ENCODE peak calls at places on chromosomes 6 and 20, in seven cellular contexts. One of them, this sample, is unnamed.
A peak's percentile ranks its signal among the peaks of the same experiment; 100 is the strongest.

GRCh38 chr6:36633915-36634314 is 39.8 kb downstream of the SRSF3 start:
- DNase-seq in CD14-positive monocyte: no peak
- DNase-seq in hypothalamus: no peak
- DNase-seq in stimulated activated CD4-positive, alpha-beta T cell treated with anti-CD3 and anti-CD28 coated beads, Interleukin-1b, Interleukin-23, amount 100 ng/mL, for 48 hours: no peak
- DNase-seq in neural crest cell: no peak
- DNase-seq in EL: peak; percentile 50
- DNase-seq in coronary artery: no peak
- DNase-seq in this sample: no peak

GRCh38 chr20:2658414-2659354 is 5.3 kb downstream of the IDH3B start:
- DNase-seq in neural crest cell: no peak
- DNase-seq in stimulated activated CD4-positive, alpha-beta T cell treated with anti-CD3 and anti-CD28 coated beads, Interleukin-1b, Interleukin-23, amount 100 ng/mL, for 48 hours: peak; percentile 40
- DNase-seq in hypothalamus: no peak
- DNase-seq in CD14-positive monocyte: no peak
- DNase-seq in EL: peak; percentile 45
- DNase-seq in coronary artery: no peak
- DNase-seq in this sample: no peak

GRCh38 chr20:4130404-4131189 is 115.2 kb upstream of the RNF24 start:
- DNase-seq in neural crest cell: no peak
- DNase-seq in EL: peak; percentile 74
- DNase-seq in CD14-positive monocyte: peak; percentile 71
- DNase-seq in hypothalamus: no peak
- DNase-seq in stimulated activated CD4-positive, alpha-beta T cell treated with anti-CD3 and anti-CD28 coated beads, Interleukin-1b, Interleukin-23, amount 100 ng/mL, for 48 hours: peak; percentile 68
- DNase-seq in coronary artery: no peak
- DNase-seq in this sample: no peak

GRCh38 chr6:25777031-25777430 is 22.5 kb downstream of the SLC17A4 start:
- DNase-seq in EL: peak; percentile 72
- DNase-seq in hypothalamus: no peak
- DNase-seq in stimulated activated CD4-positive, alpha-beta T cell treated with anti-CD3 and anti-CD28 coated beads, Interleukin-1b, Interleukin-23, amount 100 ng/mL, for 48 hours: no peak
- DNase-seq in neural crest cell: no peak
- DNase-seq in CD14-positive monocyte: no peak
- DNase-seq in coronary artery: no peak
- DNase-seq in this sample: no peak

GRCh38 chr6:134634952-134635351 is 314.9 kb downstream of the ALDH8A1 start:
- DNase-seq in neural crest cell: no peak
- DNase-seq in EL: no peak
- DNase-seq in CD14-positive monocyte: no peak
- DNase-seq in hypothalamus: no peak
- DNase-seq in coronary artery: no peak
- DNase-seq in stimulated activated CD4-positive, alpha-beta T cell treated with anti-CD3 and anti-CD28 coated beads, Interleukin-1b, Interleukin-23, amount 100 ng/mL, for 48 hours: no peak
- DNase-seq in this sample: no peak

GRCh38 chr6:149884215-149884614 is 13.7 kb downstream of the RAET1E start:
- DNase-seq in CD14-positive monocyte: no peak
- DNase-seq in neural crest cell: no peak
- DNase-seq in EL: no peak
- DNase-seq in coronary artery: no peak
- DNase-seq in stimulated activated CD4-positive, alpha-beta T cell treated with anti-CD3 and anti-CD28 coated beads, Interleukin-1b, Interleukin-23, amount 100 ng/mL, for 48 hours: no peak
- DNase-seq in hypothalamus: no peak
- DNase-seq in this sample: no peak

GRCh38 chr6:167672738-167673137 is 154.0 kb upstream of the AFDN start:
- DNase-seq in stimulated activated CD4-positive, alpha-beta T cell treated with anti-CD3 and anti-CD28 coated beads, Interleukin-1b, Interleukin-23, amount 100 ng/mL, for 48 hours: no peak
- DNase-seq in CD14-positive monocyte: no peak
- DNase-seq in coronary artery: no peak
- DNase-seq in neural crest cell: no peak
- DNase-seq in hypothalamus: no peak
- DNase-seq in EL: no peak
- DNase-seq in this sample: no peak

GRCh38 chr6:129498950-129499870 is 210.8 kb downstream of the ARHGAP18 start:
- DNase-seq in CD14-positive monocyte: peak; percentile 48
- DNase-seq in hypothalamus: no peak
- DNase-seq in coronary artery: no peak
- DNase-seq in neural crest cell: no peak
- DNase-seq in stimulated activated CD4-positive, alpha-beta T cell treated with anti-CD3 and anti-CD28 coated beads, Interleukin-1b, Interleukin-23, amount 100 ng/mL, for 48 hours: no peak
- DNase-seq in EL: peak; percentile 72
- DNase-seq in this sample: no peak

GRCh38 chr20:35166242-35166830 is 5.5 kb upstream of the PROCR start:
- DNase-seq in EL: no peak
- DNase-seq in hypothalamus: no peak
- DNase-seq in coronary artery: no peak
- DNase-seq in neural crest cell: no peak
- DNase-seq in stimulated activated CD4-positive, alpha-beta T cell treated with anti-CD3 and anti-CD28 coated beads, Interleukin-1b, Interleukin-23, amount 100 ng/mL, for 48 hours: no peak
- DNase-seq in CD14-positive monocyte: no peak
- DNase-seq in this sample: no peak

This sample was measured in NCI-H187 treated with DMSO at 0.1 percent for 48 hours.